ENCODE peak calls at places on chromosomes 2 and 18, in four cellular contexts. C is SK-N-SH, P is left ventricle myocardium inferior, Q is tibial artery. X is an unnamed sample.
A peak's percentile ranks its signal among the peaks of the same experiment; 100 is the strongest.

GRCh38 chr2:167451496-167452289 is 563.4 kb downstream of the XIRP2 start:
- DNase-seq in C (no peak), P (no peak), Q (no peak), X (no peak)

GRCh38 chr2:237624565-237624964 is 2.8 kb upstream of the LRRFIP1 start:
- DNase-seq in C (no peak), P (no peak), Q (no peak), X (no peak)

GRCh38 chr18:32308493-32309120 is 118.8 kb downstream of the MEP1B start:
- DNase-seq in C (no peak), P (no peak), Q (peak; percentile 36), X (no peak)

GRCh38 chr2:203656522-203657287 is 49.7 kb upstream of the CD28 start:
- DNase-seq in C (no peak), P (peak; percentile 29), Q (peak; percentile 65), X (peak; percentile 55)

GRCh38 chr2:57460875-57461274 is 585.7 kb upstream of the VRK2 start:
- DNase-seq in C (no peak), P (no peak), Q (no peak), X (no peak)

GRCh38 chr2:223538920-223539440 is 63.2 kb downstream of the SCG2 start:
- DNase-seq in C (peak; percentile 27), P (no peak), Q (no peak), X (peak; percentile 37)

GRCh38 chr2:46367286-46367685 is 70.1 kb downstream of the EPAS1 start:
- DNase-seq in C (no peak), P (no peak), Q (no peak), X (no peak)

GRCh38 chr2:65300134-65300771 is 72.6 kb downstream of the ACTR2 start:
- DNase-seq in C (no peak), P (peak; percentile 87), Q (peak; percentile 88), X (peak; percentile 87)

GRCh38 chr2:124683536-124684407 is 658.7 kb downstream of the CNTNAP5 start:
- DNase-seq in C (no peak), P (no peak), Q (no peak), X (no peak)

GRCh38 chr2:75356857-75357256 is 157.5 kb upstream of the TACR1 start:
- DNase-seq in C (no peak), P (no peak), Q (no peak), X (no peak)

GRCh38 chr2:62306751-62307468 is 111.0 kb downstream of the B3GNT2 start:
- DNase-seq in C (no peak), P (no peak), Q (no peak), X (no peak)

GRCh38 chr2:24791452-24791851 is 1.7 kb downstream of the PTRHD1 start:
- DNase-seq in C (no peak), P (no peak), Q (no peak), X (no peak)

GRCh38 chr2:5521462-5521861 is 170.7 kb upstream of the SOX11 start:
- DNase-seq in C (no peak), P (peak; percentile 38), Q (no peak), X (peak; percentile 72)

GRCh38 chr2:5524551-5524950 is 167.6 kb upstream of the SOX11 start:
- DNase-seq in C (no peak), P (no peak), Q (no peak), X (no peak)

GRCh38 chr2:5515693-5516092 is 176.5 kb upstream of the SOX11 start:
- DNase-seq in C (no peak), P (no peak), Q (no peak), X (no peak)

GRCh38 chr2:5520352-5520996 is 171.7 kb upstream of the SOX11 start:
- DNase-seq in C (no peak), P (peak; percentile 32), Q (no peak), X (peak; percentile 55)
- H3K4me3 ChIP-seq in C (no peak overlapping the region), P (no peak overlapping the region), Q (no peak overlapping the region), X (no peak overlapping the region)

DNA sequence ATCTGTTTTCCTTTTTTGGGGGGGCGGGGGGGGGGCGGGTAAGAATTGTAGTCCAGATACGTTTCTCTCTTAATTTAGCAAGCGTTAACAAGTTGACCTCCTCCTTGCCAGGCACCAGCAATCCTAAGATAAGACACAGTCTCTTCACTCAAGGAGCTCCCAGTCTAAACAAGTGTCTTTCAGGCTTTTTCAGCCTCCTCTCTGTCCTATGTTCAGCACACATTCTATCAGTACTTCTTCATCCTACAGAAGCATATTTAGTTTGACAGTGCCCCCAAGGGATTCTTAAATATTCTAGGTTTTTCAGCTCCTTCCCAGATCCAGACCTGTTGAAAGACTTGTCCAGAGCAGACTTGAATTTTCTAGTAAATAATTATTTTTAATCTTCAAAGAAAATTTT is 2.7 kb downstream of the PPP1CB start:
- DNase-seq in C (no peak), P (no peak), Q (no peak), X (no peak)
- H3K9me3 ChIP-seq in C (no peaks in the 10 kb centered on the region), P (no peaks in the 10 kb centered on the region), Q (no peaks in the 10 kb centered on the region), X (no peaks in the 10 kb centered on the region)

GRCh38 chr18:3692113-3692621 is 242.2 kb downstream of the TGIF1 start:
- DNase-seq in C (no peak), P (no peak), Q (no peak), X (no peak)
- H3K27ac ChIP-seq in C (no peak overlapping the region), P (no peak overlapping the region), Q (no peak overlapping the region), X (no peak overlapping the region)

DNA sequence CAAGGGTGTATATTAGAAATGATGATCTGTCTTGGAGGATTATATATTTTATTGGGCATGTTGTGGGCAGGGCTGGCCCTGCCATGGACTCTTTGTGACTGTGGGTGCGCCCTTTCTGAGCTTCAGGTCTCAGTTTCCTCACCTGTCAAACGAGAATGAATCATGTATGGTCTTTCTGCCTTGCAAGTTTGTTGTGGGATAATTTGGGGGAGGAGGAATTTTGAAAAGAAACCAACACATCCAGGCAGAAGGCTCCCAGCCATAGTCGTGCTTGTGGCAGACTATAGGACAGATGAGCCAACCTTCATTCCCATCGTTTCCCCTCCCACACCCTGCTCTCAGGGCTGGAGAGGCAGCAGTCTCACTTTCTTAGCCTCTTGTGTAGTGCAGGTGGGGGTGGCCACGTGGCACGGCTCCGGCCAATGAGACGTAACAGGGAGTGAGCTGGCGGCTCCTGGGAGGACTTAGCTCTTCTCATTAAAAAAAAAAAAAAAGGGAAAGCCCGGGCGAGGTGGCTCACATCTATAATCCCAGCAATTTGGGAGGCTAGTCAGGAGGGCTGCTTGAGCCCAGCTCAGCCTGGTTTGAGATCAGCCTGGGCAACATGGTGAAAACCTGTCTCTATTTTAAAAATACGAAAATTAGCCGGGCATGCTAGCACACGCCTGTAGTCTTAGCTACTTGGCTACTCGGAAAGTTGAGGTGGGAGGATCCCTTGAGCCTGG is 63.1 kb downstream of the RHOB start:
- DNase-seq in C (no peak), P (no peak), Q (no peak), X (no peak)
- H3K4me3 ChIP-seq in C (no peak overlapping the region), P (no peak overlapping the region), Q (no peak overlapping the region), X (no peak overlapping the region)

GRCh38 chr2:16249269-16250055 is 309.1 kb downstream of the MYCN start:
- DNase-seq in C (no peak), P (no peak), Q (no peak), X (no peak)
- H3K9me3 ChIP-seq in C (no peaks in the 10 kb centered on the region), P (no peaks in the 10 kb centered on the region), Q (no peaks in the 10 kb centered on the region), X (no peaks in the 10 kb centered on the region)

X was measured in right cardiac atrium.